ENCODE peak calls at places on chromosomes 16 and 17, in ten cellular contexts. D, M, E, P, N, T, I, B, G and W are unnamed samples.

GRCh38 chr16:12462690-12463646 is 340.7 kb downstream of the CPPED1 start:
- DNase-seq in E (no peak), I (no peak), T (peak), P (no peak), N (no peak), M (no peak), D (no peak), G (peak), B (no peak), W (no peak)

GRCh38 chr16:19875900-19876299 is 8.7 kb downstream of the GPRC5B start:
- DNase-seq in D (no peak), T (no peak), M (no peak), I (no peak), B (no peak), P (no peak), N (no peak), G (no peak), E (no peak), W (no peak)

GRCh38 chr17:78476973-78477372 is 98.5 kb downstream of the PGS1 start:
- DNase-seq in P (no peak), T (no peak), I (peak), B (no peak), E (no peak), M (no peak), G (no peak), N (no peak), D (no peak), W (peak)

GRCh38 chr17:49508891-49509587 is 13.9 kb downstream of the NGFR start:
- DNase-seq in T (no peak), D (no peak), E (no peak), B (no peak), I (no peak), N (no peak), P (no peak), G (no peak), M (no peak), W (no peak)

GRCh38 chr17:69864531-69864930 is 210.5 kb upstream of the KCNJ16 start:
- DNase-seq in D (no peak), N (no peak), I (no peak), B (no peak), P (no peak), G (peak), E (no peak), T (peak), M (no peak), W (no peak)

GRCh38 chr16:51538707-51539604 is 387.9 kb upstream of the SALL1 start:
- DNase-seq in T (peak), D (no peak), G (peak), E (no peak), N (no peak), I (peak), P (no peak), M (peak), B (no peak), W (peak)

GRCh38 chr16:57723170-57723569 is 12.4 kb upstream of the KATNB1 start:
- DNase-seq in B (no peak), T (peak), D (no peak), E (no peak), M (no peak), P (no peak), G (no peak), I (no peak), N (no peak), W (no peak)

GRCh38 chr16:1012722-1013592 is 31.4 kb downstream of the SOX8 start:
- DNase-seq in I (no peak), N (no peak), E (no peak), G (no peak), P (no peak), B (no peak), D (no peak), M (no peak), T (no peak), W (no peak)

GRCh38 chr16:30527635-30528178 is 1.3 kb upstream of the ZNF768 start:
- DNase-seq in B (peak), N (no peak), E (peak), G (no peak), T (peak), P (no peak), D (no peak), I (peak), M (no peak), W (peak)

GRCh38 chr17:7306911-7307685 is at the start of gene EIF5A:
- DNase-seq in B (peak), D (peak), I (peak), G (peak), P (peak), T (peak), M (peak), N (peak), E (peak), W (peak)

GRCh38 chr17:38329284-38329683 is 14.5 kb downstream of the GPR179 start:
- DNase-seq in G (no peak), E (no peak), P (peak), T (no peak), M (no peak), N (no peak), B (no peak), D (no peak), I (no peak), W (no peak)

GRCh38 chr17:63680700-63681099 is 19.2 kb downstream of the LIMD2 start:
- DNase-seq in T (no peak), P (no peak), G (no peak), D (no peak), I (no peak), M (no peak), B (no peak), N (no peak), E (no peak), W (no peak)

GRCh38 chr17:82859431-82860403 is 19.9 kb upstream of the ZNF750 start:
- DNase-seq in B (no peak), E (no peak), M (peak), N (no peak), G (no peak), I (peak), T (peak), P (no peak), D (peak), W (no peak)

GRCh38 chr17:79627184-79627765 is 16.4 kb upstream of the RBFOX3 start:
- DNase-seq in N (peak), M (no peak), T (no peak), B (no peak), D (peak), E (no peak), P (peak), G (no peak), I (no peak), W (no peak)

GRCh38 chr17:1882836-1883235 is 53.0 kb downstream of the RPA1 start:
- DNase-seq in P (no peak), G (peak), T (peak), E (peak), B (no peak), N (no peak), D (no peak), I (peak), M (peak), W (peak)

GRCh38 chr16:8712589-8713361 is 38.4 kb downstream of the ABAT start:
- DNase-seq in N (no peak), M (no peak), E (no peak), T (no peak), D (no peak), G (no peak), P (no peak), B (no peak), I (no peak), W (no peak)

GRCh38 chr17:83162035-83162745 is 82.8 kb downstream of the METRNL start:
- DNase-seq in T (no peak), I (no peak), P (peak), G (no peak), M (no peak), B (no peak), D (no peak), E (no peak), N (no peak), W (no peak)

GRCh38 chr17:1144139-1144538 is 35.6 kb downstream of the ABR start:
- DNase-seq in G (no peak), P (no peak), E (no peak), D (no peak), N (no peak), T (no peak), B (no peak), M (no peak), I (no peak), W (no peak)

GRCh38 chr16:15953477-15953876 is 4.1 kb downstream of the ABCC1 start:
- DNase-seq in E (no peak), G (no peak), N (no peak), P (no peak), I (no peak), B (no peak), T (no peak), M (no peak), D (no peak), W (no peak)

GRCh38 chr16:86734559-86735480 is 156.5 kb downstream of the FOXL1 start:
- DNase-seq in N (no peak), P (no peak), I (no peak), M (no peak), B (no peak), D (no peak), G (no peak), T (no peak), E (no peak), W (no peak)

GRCh38 chr16:7182510-7183109 is 150.0 kb upstream of the RBFOX1 start:
- DNase-seq in E (no peak), D (no peak), G (no peak), N (no peak), I (no peak), B (no peak), P (no peak), M (no peak), T (peak), W (no peak)

GRCh38 chr16:19389246-19389645 is 28.4 kb upstream of the TMC5 start:
- DNase-seq in N (no peak), B (no peak), M (peak), D (no peak), T (peak), E (peak), P (no peak), I (peak), G (no peak), W (peak)

GRCh38 chr17:7947651-7948050 is 15.6 kb downstream of the CNTROB start:
- DNase-seq in G (no peak), T (peak), D (no peak), I (no peak), N (no peak), B (no peak), M (no peak), P (no peak), E (no peak), W (no peak)

GRCh38 chr17:66789961-66790421 is 44.9 kb upstream of the CACNG5 start:
- DNase-seq in I (no peak), P (no peak), E (no peak), D (no peak), T (no peak), N (no peak), M (no peak), B (no peak), G (no peak), W (no peak)
- H3K27ac ChIP-seq in I (no peak), P (no peak), E (no peak), D (peak), T (no peak), N (no peak), M (no peak), B (no peak), G (no peak), W (no peak)

GRCh38 chr16:25110392-25110947 is 1.1 kb upstream of the LCMT1 start:
- DNase-seq in M (no peak), B (no peak), D (no peak), P (no peak), I (no peak), N (no peak), G (peak), E (no peak), T (peak), W (no peak)
- H3K27ac ChIP-seq in M (peak), B (peak), D (peak), P (no peak), I (no peak), N (no peak), G (peak), E (peak), T (peak), W (peak)

DNA sequence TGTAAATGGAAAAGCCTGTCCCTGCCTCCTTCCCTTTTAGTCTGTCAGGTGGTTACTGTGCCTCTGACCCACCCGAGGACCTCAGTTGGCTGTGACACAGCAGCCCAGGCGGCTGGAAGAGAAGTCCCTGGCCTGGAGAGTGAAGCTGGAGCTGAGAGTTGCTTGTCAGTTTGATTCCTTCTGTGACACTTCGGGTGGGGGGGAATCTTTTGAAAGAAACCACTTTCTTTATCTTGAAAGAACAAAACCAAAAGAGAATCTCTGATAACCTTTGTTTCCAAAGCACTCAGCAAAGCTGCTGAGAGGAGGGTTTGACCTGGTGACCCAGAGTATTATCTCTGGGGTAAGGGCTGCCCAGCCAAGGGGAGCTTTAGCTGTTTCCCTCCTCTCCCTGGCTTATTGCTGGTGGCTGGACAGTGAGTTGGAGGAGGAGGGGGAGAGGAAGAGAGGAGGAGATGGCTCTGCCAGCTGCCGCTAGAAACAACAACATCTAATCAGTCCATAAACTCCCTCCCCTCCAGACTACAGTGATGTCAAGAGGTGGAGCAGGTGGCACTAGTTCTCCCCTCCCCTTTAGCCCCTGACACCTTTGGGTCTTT is 34.0 kb downstream of the YPEL2 start:
- DNase-seq in M (no peak), T (no peak), D (peak), E (no peak), B (no peak), G (no peak), N (no peak), I (no peak), P (no peak), W (no peak)
- H3K27ac ChIP-seq in M (no peak), T (no peak), D (peak), E (peak), B (peak), G (no peak), N (peak), I (peak), P (peak), W (no peak)

GRCh38 chr17:77409282-77410161 is 268.8 kb downstream of the SEC14L1 start:
- DNase-seq in I (peak), G (peak), P (peak), N (peak), M (no peak), B (peak), E (peak), D (peak), T (peak), W (peak)

GRCh38 chr17:77405867-77406513 is 265.2 kb downstream of the SEC14L1 start:
- DNase-seq in P (no peak), G (no peak), E (no peak), N (no peak), D (no peak), M (no peak), B (no peak), I (no peak), T (no peak), W (no peak)

GRCh38 chr17:77407321-77408277 is 266.8 kb downstream of the SEC14L1 start:
- DNase-seq in B (no peak), I (no peak), P (no peak), E (no peak), N (no peak), G (no peak), M (no peak), T (peak), D (peak), W (no peak)

GRCh38 chr17:77410470-77410869 is 269.7 kb downstream of the SEC14L1 start:
- DNase-seq in D (no peak), T (peak), E (no peak), I (no peak), B (no peak), M (no peak), P (no peak), N (no peak), G (no peak), W (no peak)

GRCh38 chr17:77408284-77408683 is 267.5 kb downstream of the SEC14L1 start:
- DNase-seq in T (no peak), I (no peak), G (no peak), D (no peak), P (no peak), N (no peak), B (no peak), E (no peak), M (no peak), W (no peak)
- H3K27ac ChIP-seq in T (peak), I (peak), G (peak), D (peak), P (peak), N (peak), B (peak), E (peak), M (peak), W (peak)

GRCh38 chr17:81348097-81349055 is 46.9 kb upstream of the BAHCC1 start:
- DNase-seq in B (no peak), I (peak), N (no peak), G (no peak), P (no peak), E (peak), T (no peak), M (no peak), D (no peak), W (no peak)

GRCh38 chr17:81347437-81347836 is 47.8 kb upstream of the BAHCC1 start:
- DNase-seq in M (no peak), D (no peak), G (no peak), B (peak), I (no peak), T (no peak), P (no peak), N (no peak), E (no peak), W (no peak)

GRCh38 chr17:81345211-81346089 is 49.8 kb upstream of the BAHCC1 start:
- DNase-seq in N (peak), G (peak), I (peak), P (peak), D (peak), B (peak), E (peak), T (peak), M (peak), W (peak)

GRCh38 chr17:81346908-81347349 is 48.3 kb upstream of the BAHCC1 start:
- DNase-seq in T (no peak), E (peak), G (no peak), B (no peak), M (no peak), I (no peak), P (no peak), N (no peak), D (no peak), W (no peak)

DNA sequence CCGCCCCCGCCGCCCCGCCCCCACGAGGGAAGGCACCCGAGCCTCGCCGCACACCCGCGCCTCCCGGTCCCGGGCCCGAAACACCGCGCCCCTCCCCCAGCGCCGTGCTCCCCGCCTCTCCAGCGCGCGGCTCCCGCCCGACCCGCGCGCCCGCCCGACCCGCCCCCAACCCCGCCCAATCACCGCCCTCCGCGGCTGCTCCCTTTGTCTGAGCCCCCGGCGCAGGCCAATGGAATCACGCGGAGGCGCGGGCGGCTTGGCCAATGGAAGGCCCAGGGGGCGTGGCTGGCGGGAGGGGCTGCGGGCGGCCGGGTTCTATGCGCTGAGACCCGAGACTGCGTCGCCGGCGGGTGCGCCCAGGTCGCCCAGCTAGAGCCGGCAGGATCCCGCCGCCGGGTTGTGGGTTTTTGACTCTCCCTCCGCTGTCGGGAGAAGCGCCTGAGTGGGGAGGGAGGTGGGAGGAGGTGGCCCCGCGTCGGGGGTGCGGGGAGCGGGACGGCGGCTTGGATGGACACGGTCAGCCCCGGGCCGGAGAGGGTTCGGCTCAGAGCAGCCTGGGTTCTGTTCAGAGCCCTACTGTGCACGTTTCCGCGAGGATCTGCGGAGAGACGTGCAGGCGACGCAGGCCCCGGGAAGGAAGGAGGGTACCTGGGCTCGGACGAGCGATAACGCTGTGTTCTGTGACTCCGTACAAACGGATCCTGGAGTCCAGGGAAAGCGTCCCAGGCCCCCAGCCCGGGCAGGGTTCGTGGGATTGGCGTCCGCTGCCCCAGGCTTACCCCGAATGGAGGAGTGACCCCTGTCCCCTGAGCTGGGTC is 49.0 kb upstream of the BAHCC1 start:
- DNase-seq in I (peak), B (peak), G (peak), N (peak), D (peak), T (peak), E (peak), M (peak), P (peak), W (peak)
- H3K27ac ChIP-seq in I (peak), B (peak), G (peak), N (peak), D (peak), T (peak), E (peak), M (peak), P (peak), W (peak)

DNA sequence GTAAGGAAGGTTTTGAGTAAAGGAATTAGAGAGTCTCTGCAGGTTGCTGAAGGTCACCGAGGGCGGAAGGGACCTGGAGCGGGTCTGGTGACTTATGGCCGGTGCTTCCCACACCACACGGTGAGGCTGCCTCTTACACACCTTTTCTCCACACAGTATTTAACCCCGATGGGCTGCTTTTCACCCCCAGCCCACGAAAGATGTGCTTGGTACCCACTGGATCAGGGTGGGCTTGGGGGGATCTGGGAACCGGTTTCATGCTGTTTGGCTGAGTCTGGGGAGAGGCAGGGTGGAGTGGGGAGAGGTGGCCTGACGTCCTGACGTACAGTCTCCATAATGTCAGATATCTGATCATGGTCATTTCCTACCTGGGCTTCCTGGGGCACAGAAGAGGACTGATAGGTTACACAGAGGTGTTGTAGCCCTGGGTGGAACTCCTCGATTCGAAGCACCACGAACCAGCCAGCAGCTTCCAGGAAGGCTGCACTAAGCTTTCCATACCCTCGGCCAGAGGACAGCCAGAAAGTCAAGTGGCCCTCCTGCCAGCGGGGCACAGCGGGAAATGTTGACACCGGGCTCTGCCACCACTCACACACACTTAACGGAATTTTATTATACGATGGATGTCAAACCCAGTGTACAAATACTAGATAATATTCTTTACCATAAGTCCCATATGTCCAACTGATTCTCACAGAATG is 34.0 kb downstream of the OR1D5 start:
- DNase-seq in M (no peak), T (no peak), I (no peak), P (peak), E (no peak), B (peak), G (no peak), D (peak), N (no peak), W (no peak)
- H3K27ac ChIP-seq in M (no peak), T (no peak), I (no peak), P (no peak), E (no peak), B (peak), G (no peak), D (no peak), N (no peak), W (peak)